ENCODE peak calls at places on chromosome 18, in eight cellular contexts. K, M, R, X, Z, I, P and D are unnamed samples.
A peak's percentile ranks its signal among the peaks of the same experiment; 100 is the strongest.

GRCh38 chr18:8478166-8478967 is 130.9 kb upstream of the RAB12 start:
- DNase-seq in K (peak; percentile 54), M (peak; percentile 76), R (peak; percentile 64), X (peak; percentile 97), Z (peak; percentile 44), I (peak; percentile 87), P (peak; percentile 36), D (peak; percentile 67)

GRCh38 chr18:22814329-22814703 is 118.8 kb upstream of the RBBP8 start:
- DNase-seq in K (no peak), M (no peak), R (no peak), X (no peak), Z (no peak), I (no peak), P (no peak), D (no peak)

GRCh38 chr18:77129150-77129551 is 3.4 kb downstream of the MBP start:
- DNase-seq in K (peak; percentile 94), M (no peak), R (peak; percentile 66), X (no peak), Z (peak; percentile 53), I (no peak), P (peak; percentile 87), D (peak; percentile 87)

GRCh38 chr18:73715228-73715670 is 432.4 kb downstream of the FBXO15 start:
- DNase-seq in K (peak; percentile 23), M (no peak), R (no peak), X (no peak), Z (no peak), I (no peak), P (no peak), D (peak; percentile 14)

GRCh38 chr18:33746261-33746660 is 168.2 kb downstream of the ASXL3 start:
- DNase-seq in K (no peak), M (no peak), R (no peak), X (no peak), Z (no peak), I (no peak), P (no peak), D (no peak)

GRCh38 chr18:24456549-24456948 is 3.9 kb upstream of the HRH4 start:
- DNase-seq in K (no peak), M (no peak), R (no peak), X (no peak), Z (no peak), I (no peak), P (no peak), D (no peak)

GRCh38 chr18:39491408-39491807 is 1925.8 kb upstream of the CELF4 start:
- DNase-seq in K (no peak), M (no peak), R (no peak), X (no peak), Z (no peak), I (no peak), P (no peak), D (no peak)

GRCh38 chr18:23862071-23862470 is 152.5 kb upstream of the TTC39C start:
- DNase-seq in K (peak; percentile 70), M (no peak), R (no peak), X (no peak), Z (no peak), I (no peak), P (peak; percentile 75), D (peak; percentile 69)

GRCh38 chr18:21682276-21683051 is 22.1 kb downstream of the ABHD3 start:
- DNase-seq in K (peak; percentile 97), M (no peak), R (no peak), X (no peak), Z (peak; percentile 83), I (no peak), P (no peak), D (peak; percentile 77)

GRCh38 chr18:55387139-55387984 is 200.6 kb downstream of the TCF4 start:
- DNase-seq in K (no peak), M (no peak), R (no peak), X (no peak), Z (no peak), I (no peak), P (no peak), D (no peak)

GRCh38 chr18:26493021-26493420 is 55.3 kb downstream of the KCTD1 start:
- DNase-seq in K (no peak), M (no peak), R (peak; percentile 67), X (no peak), Z (no peak), I (no peak), P (no peak), D (no peak)

GRCh38 chr18:32319084-32319483 is 129.2 kb downstream of the MEP1B start:
- DNase-seq in K (no peak), M (no peak), R (no peak), X (no peak), Z (no peak), I (no peak), P (no peak), D (no peak)

GRCh38 chr18:23719634-23720201 is 30.5 kb downstream of the LAMA3 start:
- DNase-seq in K (peak; percentile 98), M (no peak), R (peak; percentile 92), X (peak; percentile 85), Z (no peak), I (peak; percentile 53), P (peak; percentile 98), D (peak; percentile 96)

GRCh38 chr18:25737710-25738251 is 352.6 kb downstream of the SS18 start:
- DNase-seq in K (peak; percentile 21), M (no peak), R (peak; percentile 52), X (no peak), Z (no peak), I (no peak), P (peak; percentile 89), D (peak; percentile 36)

GRCh38 chr18:44668280-44668975 is 12.3 kb upstream of the SETBP1 start:
- DNase-seq in K (no peak), M (no peak), R (no peak), X (no peak), Z (no peak), I (no peak), P (no peak), D (peak; percentile 28)

GRCh38 chr18:54805571-54806334 is 22.5 kb upstream of the RAB27B start:
- DNase-seq in K (peak; percentile 93), M (peak; percentile 64), R (no peak), X (no peak), Z (peak; percentile 91), I (no peak), P (peak; percentile 97), D (peak; percentile 46)

GRCh38 chr18:22831441-22831904 is 101.7 kb upstream of the RBBP8 start:
- DNase-seq in K (peak; percentile 62), M (no peak), R (peak; percentile 97), X (no peak), Z (peak; percentile 97), I (no peak), P (peak; percentile 66), D (peak; percentile 90)

GRCh38 chr18:2641638-2642037 is 13.9 kb upstream of the SMCHD1 start:
- DNase-seq in K (peak; percentile 61), M (no peak), R (no peak), X (no peak), Z (peak; percentile 14), I (no peak), P (no peak), D (no peak)

DNA sequence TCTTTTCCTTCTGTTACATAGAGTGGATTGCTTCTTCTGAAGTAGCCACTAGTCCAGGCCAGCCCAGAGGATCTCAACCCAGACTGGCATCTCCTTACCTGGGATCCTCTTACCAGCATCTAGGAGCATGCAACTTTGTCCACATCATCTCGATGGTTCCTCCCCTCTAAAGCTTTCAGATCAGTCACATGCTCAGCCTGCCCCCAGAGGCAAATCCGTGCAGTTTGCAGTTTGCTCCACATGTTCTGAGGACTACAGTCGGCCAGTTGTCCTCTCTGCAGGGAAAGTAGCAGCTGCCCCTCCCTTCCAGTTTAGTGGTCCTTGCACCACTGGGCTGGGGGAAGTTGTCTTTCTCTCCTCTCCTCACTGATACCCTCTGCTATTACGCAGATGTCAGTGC is 259.8 kb upstream of the APCDD1 start:
- DNase-seq in K (no peak), M (no peak), R (no peak), X (peak; percentile 54), Z (peak; percentile 18), I (no peak), P (no peak), D (no peak)
- TF ChIP-seq CTCF in K (no peak), M (no peak), R (no peak), X (peak; percentile 52), Z (no peak), I (no peak), P (peak; percentile 34), D (no peak)

DNA sequence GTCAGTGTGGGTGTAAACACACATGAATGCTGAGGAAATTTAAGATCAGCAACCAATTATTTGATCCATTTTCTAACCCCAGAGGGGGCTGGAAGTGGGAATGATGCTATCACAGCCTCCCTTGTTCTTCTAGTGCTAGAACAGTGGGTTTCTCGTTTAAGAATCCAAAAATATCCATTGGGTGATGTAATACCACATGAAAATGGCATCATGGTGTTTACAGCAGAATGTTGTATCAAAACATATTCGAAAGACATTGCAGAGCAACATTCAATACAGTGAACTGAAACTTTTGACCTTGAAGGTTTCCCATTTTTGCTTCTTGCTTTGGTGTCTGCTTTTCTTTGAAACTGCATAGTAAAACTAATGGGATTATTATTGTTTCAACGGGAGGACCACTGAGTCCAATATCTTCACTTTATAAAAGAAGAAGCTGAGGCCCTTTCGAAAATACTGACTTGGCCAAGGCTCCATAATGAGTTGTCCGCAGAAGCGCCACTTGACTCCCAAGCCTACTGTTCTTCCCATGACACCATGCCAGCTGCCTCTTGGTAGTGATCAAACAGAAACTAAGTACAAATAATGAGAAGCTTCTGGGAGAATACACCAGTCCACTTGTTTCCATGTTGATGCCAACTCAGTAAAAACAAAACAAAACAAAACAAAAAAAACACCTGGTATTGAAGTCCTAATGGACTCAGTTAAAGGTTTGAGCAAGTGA is 106.1 kb downstream of the COLEC12 start:
- DNase-seq in K (no peak), M (no peak), R (no peak), X (no peak), Z (no peak), I (no peak), P (no peak), D (no peak)
- TF ChIP-seq CTCF in K (no peak), M (no peak), R (no peak), X (no peak), Z (no peak), I (no peak), P (no peak), D (no peak)

GRCh38 chr18:50114448-50114847 is 80.5 kb downstream of the MYO5B start:
- DNase-seq in K (no peak), M (no peak), R (no peak), X (no peak), Z (no peak), I (no peak), P (no peak), D (no peak)

GRCh38 chr18:50107468-50107867 is 87.5 kb downstream of the MYO5B start:
- DNase-seq in K (no peak), M (no peak), R (no peak), X (peak; percentile 20), Z (no peak), I (peak; percentile 22), P (no peak), D (no peak)

GRCh38 chr18:50115095-50115494 is 79.9 kb downstream of the MYO5B start:
- DNase-seq in K (no peak), M (no peak), R (peak; percentile 53), X (no peak), Z (peak; percentile 6), I (no peak), P (no peak), D (peak; percentile 47)

GRCh38 chr18:50113726-50114125 is 81.2 kb downstream of the MYO5B start:
- DNase-seq in K (no peak), M (no peak), R (no peak), X (no peak), Z (no peak), I (no peak), P (no peak), D (no peak)

GRCh38 chr18:50111398-50111797 is 83.5 kb downstream of the MYO5B start:
- DNase-seq in K (no peak), M (no peak), R (peak; percentile 33), X (no peak), Z (no peak), I (no peak), P (no peak), D (peak; percentile 37)
- TF ChIP-seq CTCF in K (no peak), M (no peak), R (peak; percentile 16), X (peak; percentile 40), Z (no peak), I (no peak), P (no peak), D (peak; percentile 42)

GRCh38 chr18:6521804-6522418 is 107.2 kb upstream of the L3MBTL4 start:
- DNase-seq in K (peak; percentile 47), M (peak; percentile 34), R (peak; percentile 39), X (peak; percentile 90), Z (peak; percentile 46), I (peak; percentile 66), P (peak; percentile 63), D (peak; percentile 25)
- TF ChIP-seq CTCF in K (peak; percentile 91), M (peak; percentile 87), R (peak; percentile 89), X (peak; percentile 91), Z (peak; percentile 86), I (peak; percentile 86), P (peak; percentile 92), D (peak; percentile 81)